ENCODE peak calls at places on chromosome 22, in ten cellular contexts. G is cardiac fibroblast, H is mammary epithelial cell, L is A549, S is neural progenitor cell, W is fibroblast of lung, K is MM.1S, M is NB4, U is AG04450, B is transverse colon. E is an unnamed sample.

GRCh38 chr22:38872831-38873248 is 824 bp upstream of the CBX6 start:
- DNase-seq in U (no peak), K (no peak), L (peak), B (peak), G (no peak), W (peak), S (peak), M (peak), H (no peak), E (no peak)

GRCh38 chr22:22428222-22429098 is 80.1 kb downstream of the ZNF280B start:
- DNase-seq in M (no peak), G (no peak), H (no peak), L (no peak), W (no peak), B (no peak), S (no peak), U (no peak), K (no peak), E (no peak)

GRCh38 chr22:37647928-37648327 is 8.5 kb downstream of the SH3BP1 start:
- DNase-seq in L (no peak), H (no peak), B (peak), S (no peak), G (no peak), U (no peak), W (peak), K (no peak), M (no peak), E (no peak)

GRCh38 chr22:28674121-28674563 is 5.5 kb downstream of the TTC28 start:
- DNase-seq in K (peak), G (peak), H (peak), S (no peak), W (peak), L (no peak), B (no peak), U (no peak), M (peak), E (peak)

GRCh38 chr22:44448271-44448780 is 49.7 kb downstream of the RTL6 start:
- DNase-seq in K (no peak), B (peak), G (peak), W (peak), S (no peak), M (no peak), L (peak), H (peak), U (peak), E (peak)

GRCh38 chr22:50070366-50070765 is 12.3 kb upstream of the TTLL8 start:
- DNase-seq in K (no peak), G (no peak), U (no peak), L (no peak), W (no peak), B (no peak), M (no peak), S (no peak), H (no peak), E (no peak)

GRCh38 chr22:19591568-19591967 is 67.4 kb upstream of the CLDN5 start:
- DNase-seq in G (no peak), U (no peak), M (no peak), S (no peak), H (no peak), K (no peak), L (no peak), B (no peak), W (no peak), E (no peak)

GRCh38 chr22:36732609-36733008 is 29.1 kb upstream of the CACNG2 start:
- DNase-seq in L (no peak), W (no peak), H (no peak), B (no peak), K (no peak), U (no peak), M (no peak), G (no peak), S (no peak), E (no peak)

GRCh38 chr22:36734171-36735058 is 30.9 kb upstream of the CACNG2 start:
- DNase-seq in S (no peak), G (peak), K (no peak), M (peak), W (peak), L (no peak), B (no peak), H (peak), U (no peak), E (no peak)

GRCh38 chr22:19875531-19876313 is 21.0 kb upstream of the GNB1L start:
- DNase-seq in K (no peak), H (no peak), L (no peak), B (no peak), U (no peak), W (no peak), S (peak), M (no peak), G (peak), E (no peak)

GRCh38 chr22:40368016-40368415 is 2.4 kb upstream of the SGSM3 start:
- DNase-seq in G (no peak), H (no peak), L (no peak), S (no peak), B (no peak), U (no peak), M (no peak), W (no peak), K (no peak), E (no peak)

GRCh38 chr22:40364431-40364830 is 6.0 kb upstream of the SGSM3 start:
- DNase-seq in U (no peak), B (no peak), H (no peak), W (no peak), K (no peak), M (no peak), S (no peak), L (no peak), G (no peak), E (no peak)

GRCh38 chr22:40361100-40361499 is 9.3 kb upstream of the SGSM3 start:
- DNase-seq in S (no peak), K (no peak), W (no peak), L (no peak), M (no peak), G (no peak), U (no peak), B (no peak), H (no peak), E (no peak)

GRCh38 chr22:40367342-40367741 is 3.1 kb upstream of the SGSM3 start:
- DNase-seq in G (no peak), B (peak), H (no peak), U (no peak), S (no peak), M (no peak), K (no peak), L (no peak), W (no peak), E (no peak)

GRCh38 chr22:40363059-40363458 is 7.3 kb upstream of the SGSM3 start:
- DNase-seq in M (no peak), H (no peak), K (no peak), G (peak), U (peak), W (peak), L (no peak), B (no peak), S (no peak), E (no peak)
- TF ChIP-seq CTCF in M (no peak), H (no peak), K (no peak), G (no peak), U (no peak), W (no peak), L (no peak), B (no peak), S (no peak), E (no peak)

DNA sequence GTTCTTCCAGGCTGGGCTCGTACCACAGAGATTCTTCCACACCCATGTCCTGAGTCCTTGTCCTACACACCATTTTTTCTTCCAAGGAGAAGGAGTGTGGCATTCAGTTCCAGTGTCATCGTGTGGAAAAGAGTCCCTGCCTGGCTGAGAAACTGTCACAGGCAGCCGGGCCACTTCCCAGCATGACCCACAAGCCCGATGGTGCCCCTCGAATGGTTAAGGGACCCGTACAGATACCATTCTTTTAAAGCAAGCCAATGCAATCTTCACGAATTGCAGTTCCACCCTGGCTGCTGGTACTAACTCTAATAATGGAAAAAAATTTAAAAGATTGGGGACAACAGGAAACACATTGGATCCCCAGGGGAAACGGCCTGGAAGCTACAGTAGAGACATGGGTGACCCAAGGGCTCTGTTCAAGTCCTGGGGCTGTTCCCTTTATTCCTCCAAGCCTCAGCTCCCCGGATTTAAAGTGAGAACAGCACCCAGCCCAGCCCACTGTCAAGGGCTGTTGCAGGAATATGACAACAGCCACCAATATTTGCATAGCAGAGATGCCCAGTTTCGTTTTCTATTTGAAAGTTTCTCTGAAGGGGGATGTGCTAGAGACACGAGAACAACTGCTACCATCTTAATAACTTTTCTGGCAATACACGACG is 80.9 kb upstream of the WNT7B start:
- DNase-seq in G (peak), S (no peak), L (no peak), M (no peak), B (peak), W (peak), K (peak), U (no peak), H (peak), E (no peak)
- H3K4me3 ChIP-seq in G (peak), S (no peak), L (no peak), M (no peak), B (no peak), W (peak), K (peak), U (no peak), H (peak), E (peak)

GRCh38 chr22:43011079-43011478 is 3.9 kb downstream of the PACSIN2 start:
- DNase-seq in L (no peak), M (no peak), H (no peak), U (no peak), W (peak), B (no peak), S (no peak), G (no peak), K (no peak), E (no peak)
- TF ChIP-seq CTCF in L (no peak), M (no peak), H (no peak), U (peak), W (no peak), B (no peak), S (no peak), G (no peak), K (no peak), E (no peak)

GRCh38 chr22:40413873-40414272 is 43.5 kb downstream of the SGSM3 start:
- DNase-seq in S (no peak), M (no peak), U (no peak), K (no peak), H (no peak), W (no peak), B (no peak), L (no peak), G (no peak), E (no peak)

GRCh38 chr22:40412441-40412840 is 42.0 kb downstream of the SGSM3 start:
- DNase-seq in G (no peak), H (no peak), W (no peak), B (no peak), L (no peak), S (no peak), K (no peak), U (no peak), M (no peak), E (no peak)

GRCh38 chr22:40415531-40416266 is 45.3 kb downstream of the SGSM3 start:
- DNase-seq in W (no peak), G (no peak), B (peak), H (no peak), M (peak), K (no peak), L (no peak), U (no peak), S (no peak), E (no peak)

GRCh38 chr22:40414838-40415505 is 44.6 kb downstream of the SGSM3 start:
- DNase-seq in L (no peak), U (no peak), M (no peak), K (peak), H (no peak), S (no peak), B (peak), W (no peak), G (no peak), E (no peak)

GRCh38 chr22:40414306-40414705 is 43.9 kb downstream of the SGSM3 start:
- DNase-seq in S (no peak), H (peak), W (peak), B (no peak), M (no peak), L (no peak), U (no peak), G (peak), K (no peak), E (no peak)
- H3K4me3 ChIP-seq in S (no peak), H (no peak), W (no peak), B (no peak), M (no peak), L (no peak), U (no peak), G (no peak), K (no peak), E (no peak)

GRCh38 chr22:27149886-27150529 is 492.6 kb downstream of the MIAT start:
- DNase-seq in H (no peak), S (no peak), W (peak), U (no peak), G (peak), B (no peak), M (no peak), K (no peak), L (no peak), E (no peak)

GRCh38 chr22:27150530-27150909 is 493.1 kb downstream of the MIAT start:
- DNase-seq in M (peak), H (no peak), L (no peak), U (no peak), W (no peak), S (no peak), G (peak), K (no peak), B (no peak), E (no peak)

GRCh38 chr22:27152883-27153282 is 495.5 kb downstream of the MIAT start:
- DNase-seq in G (no peak), H (no peak), L (no peak), M (no peak), U (no peak), B (no peak), K (no peak), W (no peak), S (no peak), E (no peak)

GRCh38 chr22:27152033-27152432 is 494.6 kb downstream of the MIAT start:
- DNase-seq in K (no peak), U (no peak), G (no peak), M (no peak), L (no peak), H (no peak), S (no peak), W (no peak), B (no peak), E (no peak)

GRCh38 chr22:27151407-27151806 is 494.0 kb downstream of the MIAT start:
- DNase-seq in B (no peak), S (peak), W (no peak), U (no peak), K (no peak), H (no peak), L (no peak), G (no peak), M (no peak), E (no peak)
- TF ChIP-seq CTCF in B (no peak), S (peak), W (no peak), U (no peak), K (no peak), H (no peak), L (no peak), G (peak), M (no peak), E (no peak)